ENCODE peak calls at places on chromosomes 3 and 15, in five cellular contexts. O, V, A, W and G are unnamed samples.

GRCh38 chr3:183122257-183122932 is 23.1 kb upstream of the MCCC1 start:
- DNase-seq in V (peak), W (peak), A (no peak), O (no peak), G (peak)

GRCh38 chr15:57591237-57591821 is 375 bp upstream of the MYZAP start:
- DNase-seq in A (no peak), V (no peak), O (no peak), W (no peak), G (no peak)

GRCh38 chr3:4755566-4755965 is 223.7 kb upstream of the BHLHE40 start:
- DNase-seq in A (no peak), O (no peak), W (no peak), V (no peak), G (no peak)

GRCh38 chr15:101436526-101436925 is 53.0 kb downstream of the PCSK6 start:
- DNase-seq in W (no peak), O (no peak), V (no peak), A (no peak), G (no peak)

GRCh38 chr15:32705450-32705849 is 12.4 kb upstream of the GREM1 start:
- DNase-seq in V (no peak), O (no peak), W (peak), A (no peak), G (no peak)

GRCh38 chr15:54187325-54187724 is 209.1 kb downstream of the UNC13C start:
- DNase-seq in A (no peak), O (no peak), V (no peak), W (no peak), G (no peak)

GRCh38 chr3:4637265-4637664 is 144.1 kb downstream of the ITPR1 start:
- DNase-seq in W (no peak), O (no peak), A (no peak), V (no peak), G (no peak)

GRCh38 chr3:115401298-115401697 is 222.0 kb upstream of the GAP43 start:
- DNase-seq in V (no peak), W (peak), O (no peak), A (no peak), G (peak)

GRCh38 chr3:120418866-120419490 is 31.8 kb downstream of the FSTL1 start:
- DNase-seq in A (peak), W (peak), O (no peak), V (peak), G (peak)

GRCh38 chr3:135017494-135017893 is 222.4 kb downstream of the EPHB1 start:
- DNase-seq in A (peak), O (no peak), V (no peak), W (no peak), G (no peak)

GRCh38 chr3:63588897-63589296 is 63.6 kb upstream of the SNTN start:
- DNase-seq in O (no peak), A (no peak), V (no peak), W (no peak), G (no peak)

GRCh38 chr3:190497809-190498208 is 16.1 kb upstream of the IL1RAP start:
- DNase-seq in A (no peak), W (peak), V (no peak), O (no peak), G (no peak)

GRCh38 chr15:94042163-94042954 is 189.0 kb upstream of the MCTP2 start:
- DNase-seq in A (no peak), O (no peak), W (peak), V (no peak), G (peak)

GRCh38 chr3:57397175-57398026 is 104.9 kb upstream of the ASB14 start:
- DNase-seq in O (no peak), V (peak), A (no peak), W (peak), G (peak)

GRCh38 chr15:66080791-66081475 is 172.6 kb downstream of the MEGF11 start:
- DNase-seq in O (no peak), A (no peak), W (peak), V (peak), G (peak)
- TF ChIP-seq CTCF in O (no peak), A (no peak), W (no peak), V (peak), G (no peak)

DNA sequence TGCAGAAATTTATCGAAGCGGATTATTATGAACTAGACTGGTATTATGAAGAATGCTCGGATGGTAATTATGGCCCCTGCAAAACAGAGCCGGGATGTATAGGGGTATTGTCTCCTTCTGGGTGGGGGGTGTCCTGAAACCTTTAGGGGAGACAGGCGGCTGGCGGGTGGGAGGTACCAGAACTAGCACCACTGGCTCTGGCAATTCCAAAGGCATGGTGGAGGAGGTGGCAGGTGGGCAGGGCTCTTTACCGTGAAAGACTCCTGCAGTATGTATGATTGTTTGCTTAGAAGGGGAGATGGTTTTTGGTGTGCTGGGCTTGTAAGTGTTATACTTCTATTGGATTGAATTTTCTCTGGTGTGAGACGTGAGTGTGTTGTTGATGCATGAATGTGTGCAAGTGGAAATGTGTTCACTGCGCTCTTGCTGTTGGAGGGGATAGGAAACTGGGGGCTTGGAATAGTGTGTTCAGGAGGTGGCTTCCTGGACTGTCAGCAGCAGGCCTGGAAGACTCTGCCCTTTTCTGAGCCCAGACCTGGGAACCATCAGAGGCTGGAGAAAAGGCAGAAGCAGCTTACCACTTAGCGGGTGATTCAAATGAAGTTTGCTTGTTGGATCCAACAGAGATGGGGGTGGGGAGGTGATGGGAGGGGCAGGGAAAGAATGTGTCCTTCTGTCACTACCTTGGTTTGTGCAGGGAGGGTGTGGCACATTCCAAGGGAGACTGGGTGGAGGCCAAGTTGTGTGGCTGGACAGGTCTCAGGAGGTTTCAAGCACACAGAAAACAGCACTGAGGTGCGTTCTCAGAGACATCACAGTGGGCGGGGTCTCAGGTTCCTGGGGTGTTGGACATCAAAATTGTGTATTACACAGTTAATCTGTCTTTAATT is 58.6 kb downstream of the TRAK1 start:
- DNase-seq in V (no peak), O (no peak), W (no peak), A (peak), G (no peak)
- H3K4me3 ChIP-seq in V (no peak), O (no peak), W (no peak), A (no peak), G (no peak)

DNA sequence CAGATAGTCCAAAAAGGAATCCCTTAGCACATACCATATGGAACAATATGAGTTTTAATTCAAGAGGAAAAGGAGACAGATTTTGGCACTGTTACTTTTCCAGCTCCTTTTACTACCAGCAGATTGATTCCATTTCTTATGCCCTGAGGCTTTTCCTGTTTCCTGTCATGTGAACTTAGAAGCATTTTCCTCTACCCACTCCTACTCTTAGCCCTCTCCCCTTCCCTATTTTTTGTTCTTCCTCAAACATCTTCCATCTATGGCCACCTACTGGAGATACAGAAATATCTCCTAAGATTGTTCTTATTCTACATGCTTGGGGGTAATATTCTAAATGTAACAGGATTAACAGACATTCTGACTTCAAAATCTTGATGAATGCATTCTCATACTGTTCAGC is 207.8 kb downstream of the CHST2 start:
- DNase-seq in A (no peak), W (peak), O (no peak), V (no peak), G (no peak)
- TF ChIP-seq CTCF in A (no peak), W (peak), O (no peak), V (no peak), G (peak)

GRCh38 chr3:170734737-170735070 is 135.3 kb downstream of the RPL22L1 start:
- DNase-seq in A (no peak), V (no peak), O (no peak), W (no peak), G (no peak)
- H3K4me3 ChIP-seq in A (no peak), V (no peak), O (no peak), W (no peak), G (peak)

DNA sequence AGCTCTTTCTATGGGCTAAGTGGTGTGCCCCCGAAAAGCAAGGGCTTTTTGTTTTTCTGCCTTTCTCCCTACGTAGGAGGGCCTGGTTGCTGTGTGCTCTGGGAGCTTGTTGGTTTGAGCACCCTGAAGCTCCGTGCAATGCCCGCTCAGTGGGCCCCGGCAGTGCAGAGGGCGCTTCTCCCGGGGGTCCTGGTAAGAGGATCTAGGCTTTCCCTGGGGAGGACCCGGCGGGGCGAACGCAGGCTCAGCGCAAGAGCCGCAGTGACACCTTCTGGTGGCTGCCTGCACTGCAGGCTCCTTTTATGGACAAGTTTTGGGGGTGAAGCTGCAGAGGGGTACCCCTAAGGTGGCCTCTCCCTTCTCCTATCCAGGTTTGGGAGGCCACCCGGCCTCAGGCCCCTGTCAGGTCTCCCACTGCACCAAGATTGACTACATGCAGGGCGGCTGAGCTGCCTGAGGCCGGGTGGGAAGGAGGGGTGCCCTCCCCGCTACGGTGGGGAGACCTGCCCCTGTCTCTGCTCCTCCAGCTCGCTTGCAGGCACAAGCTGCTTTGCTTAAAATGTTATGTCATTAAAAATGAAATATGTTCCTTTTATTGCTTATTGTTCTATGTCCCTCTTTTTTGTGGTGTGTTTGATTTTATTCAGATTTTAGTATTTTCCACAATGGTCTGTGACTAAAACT is 387.9 kb downstream of the GABRG3 start:
- DNase-seq in V (peak), A (no peak), O (no peak), W (no peak), G (no peak)
- TF ChIP-seq CTCF in V (peak), A (peak), O (no peak), W (peak), G (peak)

GRCh38 chr15:70090436-70091291 is 7.1 kb downstream of the TLE3 start:
- DNase-seq in W (no peak), A (no peak), V (no peak), O (no peak), G (no peak)
- H3K4me3 ChIP-seq in W (no peak), A (no peak), V (no peak), O (no peak), G (no peak)

GRCh38 chr15:90291679-90292356 is 26.3 kb downstream of the NGRN start:
- DNase-seq in W (peak), O (no peak), V (peak), A (peak), G (no peak)

GRCh38 chr15:90287096-90287495 is 21.6 kb downstream of the NGRN start:
- DNase-seq in A (no peak), O (no peak), W (no peak), V (no peak), G (no peak)

DNA sequence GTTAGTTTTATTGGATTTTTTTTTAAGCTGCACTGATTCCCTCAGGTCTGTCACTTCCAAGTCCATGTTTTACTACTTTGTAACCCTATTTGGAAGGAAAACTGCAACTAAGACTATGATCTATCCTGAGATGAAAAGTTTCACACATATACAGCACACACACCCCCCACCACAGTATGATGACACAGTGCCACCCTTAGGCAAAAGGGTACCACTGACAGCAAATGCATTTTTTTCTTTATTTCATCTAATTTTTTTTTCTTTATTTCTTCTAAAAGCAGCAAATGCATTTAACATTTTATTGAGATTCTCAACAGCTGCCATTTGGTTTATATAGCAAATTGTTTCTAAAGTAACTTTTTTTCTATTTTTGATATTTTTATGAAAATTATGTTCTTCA is 21.2 kb downstream of the NGRN start:
- DNase-seq in W (peak), V (peak), A (no peak), O (no peak), G (peak)
- TF ChIP-seq CTCF in W (no peak), V (peak), A (peak), O (peak), G (peak)